ENCODE peak calls at places on chromosomes 3 and 15, in four cellular contexts. Q, N, T and V are unnamed samples.

GRCh38 chr15:39404767-39405173 is 176.1 kb upstream of the THBS1 start:
- DNase-seq in N (no peak), Q (peak), T (no peak), V (no peak)

GRCh38 chr3:143581972-143582722 is 266.1 kb downstream of the SLC9A9 start:
- DNase-seq in Q (no peak), N (no peak), T (no peak), V (no peak)

GRCh38 chr3:20123121-20123652 is 62.8 kb downstream of the SGO1 start:
- DNase-seq in Q (no peak), T (no peak), N (no peak), V (no peak)

GRCh38 chr3:195550723-195551122 is 7.6 kb upstream of the PPP1R2 start:
- DNase-seq in N (no peak), Q (no peak), T (no peak), V (no peak)

GRCh38 chr15:50247819-50248650 is 17.5 kb downstream of the HDC start:
- DNase-seq in Q (no peak), T (peak), N (no peak), V (no peak)

GRCh38 chr3:172760406-172760805 is 9.9 kb downstream of the ECT2 start:
- DNase-seq in N (no peak), T (no peak), Q (no peak), V (no peak)

GRCh38 chr3:84567796-84568195 is 391.0 kb upstream of the CADM2 start:
- DNase-seq in T (no peak), N (no peak), Q (no peak), V (no peak)

GRCh38 chr3:66140763-66141372 is 79.9 kb upstream of the SLC25A26 start:
- DNase-seq in T (no peak), N (no peak), Q (no peak), V (no peak)

GRCh38 chr3:31710123-31710841 is 177.6 kb downstream of the STT3B start:
- DNase-seq in T (no peak), N (no peak), Q (peak), V (no peak)

GRCh38 chr3:30344288-30344687 is 262.1 kb upstream of the TGFBR2 start:
- DNase-seq in T (no peak), Q (no peak), N (no peak), V (no peak)

GRCh38 chr3:168116279-168116678 is 20.6 kb upstream of the GOLIM4 start:
- DNase-seq in N (no peak), T (peak), Q (no peak), V (no peak)

GRCh38 chr15:88378259-88378658 is 88.9 kb downstream of the MRPL46 start:
- DNase-seq in T (no peak), N (no peak), Q (no peak), V (no peak)

GRCh38 chr15:72786946-72787345 is 3.4 kb upstream of the ADPGK start:
- DNase-seq in N (peak), Q (no peak), T (no peak), V (no peak)

GRCh38 chr3:195255176-195255500 is 15.8 kb downstream of the XXYLT1 start:
- DNase-seq in Q (no peak), T (no peak), N (no peak), V (no peak)

GRCh38 chr15:35383511-35383910 is 162.5 kb downstream of the DPH6 start:
- DNase-seq in T (no peak), N (no peak), Q (no peak), V (no peak)

GRCh38 chr3:67018789-67019525 is 20.9 kb downstream of the KBTBD8 start:
- DNase-seq in N (no peak), T (no peak), Q (peak), V (no peak)

GRCh38 chr3:143286392-143287010 is 166.9 kb downstream of the CHST2 start:
- DNase-seq in T (no peak), N (no peak), Q (no peak), V (no peak)

GRCh38 chr15:73527598-73527997 is 84.6 kb downstream of the REC114 start:
- DNase-seq in N (no peak), Q (no peak), T (no peak), V (no peak)

GRCh38 chr3:152026033-152026556 is 152.7 kb downstream of the SUCNR1 start:
- DNase-seq in T (no peak), Q (no peak), N (no peak), V (no peak)

GRCh38 chr3:57017481-57017880 is 43.0 kb upstream of the SPATA12 start:
- DNase-seq in Q (no peak), N (peak), T (no peak), V (no peak)

GRCh38 chr3:108500728-108501127 is 9.7 kb downstream of the MYH15 start:
- DNase-seq in T (no peak), Q (no peak), N (no peak), V (no peak)

GRCh38 chr3:37989821-37990480 is 635 bp upstream of the VILL start:
- DNase-seq in N (no peak), T (no peak), Q (no peak), V (no peak)

GRCh38 chr15:62099171-62099601 is 32.4 kb downstream of the C2CD4A start:
- DNase-seq in N (no peak), Q (no peak), T (no peak), V (no peak)

GRCh38 chr3:47989981-47990440 is 26.2 kb downstream of the MAP4 start:
- DNase-seq in Q (peak), T (peak), N (peak), V (peak)

GRCh38 chr15:87224409-87224808 is 1032.1 kb downstream of the NTRK3 start:
- DNase-seq in Q (no peak), T (no peak), N (no peak), V (no peak)

GRCh38 chr3:46713898-46714552 is 3.6 kb downstream of the PRSS50 start:
- DNase-seq in N (no peak), Q (no peak), T (no peak), V (no peak)

GRCh38 chr3:170765419-170766078 is 104.4 kb downstream of the RPL22L1 start:
- DNase-seq in N (no peak), Q (no peak), T (no peak), V (no peak)

GRCh38 chr3:79361748-79362378 is 405.9 kb downstream of the ROBO1 start:
- DNase-seq in T (no peak), N (no peak), Q (peak), V (no peak)

GRCh38 chr3:121958801-121959200 is 63.2 kb downstream of the ILDR1 start:
- DNase-seq in Q (no peak), N (no peak), T (no peak), V (no peak)

GRCh38 chr15:41734079-41734478 is 40.2 kb upstream of the MAPKBP1 start:
- DNase-seq in Q (no peak), N (no peak), T (no peak), V (no peak)

GRCh38 chr15:76286231-76286879 is 24.9 kb downstream of the ETFA start:
- DNase-seq in N (no peak), T (no peak), Q (no peak), V (no peak)

GRCh38 chr3:12662593-12663310 is 1.2 kb downstream of the RAF1 start:
- DNase-seq in N (peak), T (peak), Q (peak), V (no peak)

GRCh38 chr15:60844431-60845174 is 365.7 kb upstream of the ICE2 start:
- DNase-seq in Q (no peak), N (no peak), T (peak), V (peak)

GRCh38 chr3:158160958-158161357 is 51.1 kb downstream of the RSRC1 start:
- DNase-seq in T (no peak), N (no peak), Q (no peak), V (no peak)

GRCh38 chr3:63349583-63350177 is 71.6 kb downstream of the SYNPR start:
- DNase-seq in T (peak), N (no peak), Q (peak), V (no peak)

GRCh38 chr3:119998166-119998565 is 96.1 kb downstream of the GSK3B start:
- DNase-seq in T (no peak), N (no peak), Q (no peak), V (no peak)

GRCh38 chr15:48800811-48801460 is 9.9 kb downstream of the CEP152 start:
- DNase-seq in T (no peak), Q (no peak), N (no peak), V (no peak)
- H3K27ac ChIP-seq in T (peak), Q (no peak), N (no peak), V (no peak)

GRCh38 chr3:10384541-10385360 is 63.8 kb upstream of the SEC13 start:
- DNase-seq in T (no peak), N (no peak), Q (no peak), V (no peak)
- H3K27ac ChIP-seq in T (no peak), N (no peak), Q (no peak), V (no peak)

GRCh38 chr3:14486460-14486859 is 53.7 kb downstream of the GRIP2 start:
- DNase-seq in Q (no peak), T (peak), N (no peak), V (no peak)

GRCh38 chr3:14484741-14485140 is 55.4 kb downstream of the GRIP2 start:
- DNase-seq in Q (no peak), T (no peak), N (no peak), V (no peak)

GRCh38 chr3:14487821-14488220 is 52.3 kb downstream of the GRIP2 start:
- DNase-seq in Q (no peak), N (no peak), T (no peak), V (no peak)

GRCh38 chr3:14487086-14487485 is 53.1 kb downstream of the GRIP2 start:
- DNase-seq in T (no peak), N (no peak), Q (no peak), V (no peak)

DNA sequence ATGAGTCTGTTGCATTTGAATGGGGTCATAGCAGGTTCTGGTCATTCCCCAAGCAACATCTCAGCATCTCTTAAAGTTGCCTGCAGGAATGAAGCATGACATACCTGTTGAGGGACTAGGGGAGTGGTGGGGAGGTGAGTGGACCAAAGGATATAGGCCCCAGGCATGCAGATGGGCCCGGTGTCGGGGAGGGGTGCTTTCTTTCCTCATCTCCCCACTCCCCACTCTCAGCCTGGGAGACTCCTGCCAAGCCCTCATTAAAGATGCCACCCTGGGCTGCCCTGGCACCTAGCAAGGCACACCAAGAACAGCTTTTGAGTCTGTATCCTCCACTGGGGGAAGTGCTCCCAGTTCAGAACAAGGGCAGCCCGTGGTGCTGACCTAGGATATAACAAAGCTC is 54.2 kb downstream of the GRIP2 start:
- DNase-seq in T (no peak), N (no peak), Q (no peak), V (no peak)
- H3K27ac ChIP-seq in T (no peak), N (no peak), Q (no peak), V (no peak)

DNA sequence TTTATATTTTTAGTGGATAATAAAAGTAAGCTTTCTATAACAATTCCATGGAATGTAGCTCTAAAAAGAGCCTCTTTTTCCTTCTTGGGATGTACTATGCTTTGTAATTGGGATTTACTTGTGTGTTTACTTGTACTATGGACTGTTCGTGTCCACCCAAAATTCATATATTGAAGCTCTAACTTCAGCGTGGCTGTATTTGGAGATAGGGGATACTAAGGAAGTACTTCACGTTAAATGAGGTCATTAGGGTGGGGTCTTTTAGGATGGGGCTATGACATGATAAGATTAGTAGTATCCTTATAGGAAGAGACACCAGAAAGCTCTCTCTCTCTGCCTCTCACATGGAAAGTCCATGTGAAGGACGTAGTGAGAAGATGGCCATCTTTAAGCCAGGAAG is 64.9 kb downstream of the P3H2 start:
- DNase-seq in N (no peak), Q (no peak), T (no peak), V (no peak)
- H3K27ac ChIP-seq in N (no peak), Q (no peak), T (no peak), V (no peak)

GRCh38 chr3:71039332-71039731 is 544.2 kb downstream of the FOXP1 start:
- DNase-seq in Q (no peak), N (no peak), T (no peak), V (no peak)

GRCh38 chr3:71035886-71036285 is 547.6 kb downstream of the FOXP1 start:
- DNase-seq in N (no peak), Q (no peak), T (no peak), V (no peak)

GRCh38 chr3:71033681-71034220 is 549.8 kb downstream of the FOXP1 start:
- DNase-seq in T (no peak), N (no peak), Q (no peak), V (no peak)

GRCh38 chr3:71031914-71032521 is 551.5 kb downstream of the FOXP1 start:
- DNase-seq in Q (peak), T (no peak), N (no peak), V (no peak)

DNA sequence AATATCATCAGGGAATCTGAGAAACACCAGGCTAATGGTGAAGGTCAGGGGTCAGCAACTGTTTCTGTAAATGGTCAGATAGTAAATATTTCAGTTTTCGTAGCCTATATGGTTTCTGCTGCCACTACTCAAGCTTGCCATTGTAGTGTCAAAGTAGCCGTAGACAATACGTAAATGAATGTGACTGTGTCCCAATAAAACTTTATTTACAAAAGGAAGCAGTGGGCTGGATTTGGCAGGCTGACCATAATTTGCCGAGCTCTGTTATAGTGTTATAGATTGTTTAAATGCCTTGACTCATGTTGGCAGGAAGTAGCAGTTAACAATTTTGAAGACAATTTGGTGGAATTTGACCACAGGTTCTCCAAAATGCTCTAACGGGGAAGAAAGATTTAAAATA is 548.2 kb downstream of the FOXP1 start:
- DNase-seq in T (peak), Q (no peak), N (no peak), V (no peak)
- H3K27ac ChIP-seq in T (peak), Q (no peak), N (no peak), V (no peak)

GRCh38 chr3:132595036-132595435 is 2.0 kb upstream of the ACKR4 start:
- DNase-seq in Q (peak), T (no peak), N (no peak), V (no peak)
- H3K27ac ChIP-seq in Q (peak), T (no peak), N (no peak), V (no peak)

DNA sequence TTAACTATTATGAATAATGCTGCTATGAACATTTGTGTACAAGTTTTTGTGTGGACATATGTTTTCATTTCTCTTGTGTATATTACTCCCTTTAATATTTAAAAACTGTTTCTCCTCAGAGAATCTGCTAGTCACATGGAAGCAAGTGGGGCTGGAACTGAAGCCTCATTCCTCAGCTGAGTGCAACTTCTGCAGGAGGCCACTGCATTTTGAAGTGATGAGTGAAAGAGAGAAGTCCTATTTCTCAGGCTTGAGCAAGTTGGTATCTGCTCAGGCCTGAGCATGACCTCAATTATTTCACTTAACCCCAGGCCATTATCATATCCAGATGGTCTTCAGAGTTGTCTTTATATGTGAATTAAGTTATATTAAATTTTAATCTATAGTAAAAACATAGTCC is 11.5 kb downstream of the TLR9 start:
- DNase-seq in N (no peak), Q (no peak), T (no peak), V (no peak)
- H3K27ac ChIP-seq in N (no peak), Q (no peak), T (no peak), V (no peak)

DNA sequence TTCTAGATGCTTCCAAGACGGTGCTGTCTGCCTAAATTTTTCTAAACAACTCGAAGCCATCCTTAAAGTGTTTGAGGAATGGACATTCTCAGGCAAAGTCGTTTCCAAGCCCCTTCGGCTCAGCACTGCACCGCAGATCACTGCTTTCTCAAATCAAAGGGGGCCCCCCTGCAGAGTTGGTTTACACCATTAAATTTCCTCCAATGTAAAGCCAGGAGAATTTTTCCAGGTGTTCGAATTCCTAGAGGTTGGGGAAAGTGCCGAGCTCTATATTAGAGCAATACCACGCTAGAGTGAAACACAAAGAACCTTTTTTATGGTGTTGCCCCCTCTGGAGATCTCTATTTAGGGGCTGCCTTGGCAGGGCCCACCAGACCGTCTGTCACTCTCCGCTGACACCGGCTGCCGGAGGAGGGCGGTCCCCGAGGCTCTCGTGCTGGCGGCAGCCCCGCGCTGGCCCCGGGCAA is 277.9 kb upstream of the NR2F2 start:
- DNase-seq in N (no peak), T (no peak), Q (no peak), V (no peak)
- H3K27ac ChIP-seq in N (no peak), T (no peak), Q (no peak), V (no peak)